ENCODE peak calls at places on chromosomes 1 and 21, in four cellular contexts. A, W, U and V are unnamed samples.

GRCh38 chr1:11488201-11488770 is 9.3 kb downstream of the DISP3 start:
- DNase-seq in A (no peak), W (no peak), U (no peak), V (no peak)

GRCh38 chr1:66436378-66437135 is 97.4 kb upstream of the SGIP1 start:
- DNase-seq in A (no peak), W (no peak), U (no peak), V (no peak)

GRCh38 chr1:180188103-180188506 is 33.4 kb downstream of the QSOX1 start:
- DNase-seq in A (peak; percentile 66), W (no peak), U (peak; percentile 44), V (no peak)

GRCh38 chr1:174931214-174931613 is 68.5 kb upstream of the CACYBP start:
- DNase-seq in A (no peak), W (no peak), U (no peak), V (no peak)

GRCh38 chr21:45465105-45465504 is 60.1 kb downstream of the COL18A1 start:
- DNase-seq in A (no peak), W (no peak), U (no peak), V (no peak)

GRCh38 chr1:27361553-27361952 is 5.2 kb downstream of the MAP3K6 start:
- DNase-seq in A (no peak), W (no peak), U (no peak), V (no peak)

GRCh38 chr1:151881479-151881878 is 27.8 kb downstream of the THEM4 start:
- DNase-seq in A (no peak), W (no peak), U (no peak), V (no peak)

GRCh38 chr1:153553096-153553495 is 4.0 kb upstream of the S100A3 start:
- DNase-seq in A (no peak), W (no peak), U (no peak), V (no peak)

GRCh38 chr21:8992731-8993174 is 1528.6 kb upstream of the TPTE start:
- DNase-seq in A (no peak), W (no peak), U (no peak), V (no peak)

GRCh38 chr1:9691108-9691445 is 39.5 kb downstream of the PIK3CD start:
- DNase-seq in A (no peak), W (no peak), U (no peak), V (no peak)

GRCh38 chr1:154741747-154742495 is 128.2 kb downstream of the KCNN3 start:
- DNase-seq in A (no peak), W (no peak), U (no peak), V (peak; percentile 59)

GRCh38 chr1:5911157-5911556 is 81.1 kb downstream of the NPHP4 start:
- DNase-seq in A (no peak), W (no peak), U (no peak), V (peak; percentile 41)

GRCh38 chr21:27419153-27419552 is 452.3 kb upstream of the ADAMTS5 start:
- DNase-seq in A (no peak), W (no peak), U (no peak), V (no peak)

GRCh38 chr1:82704393-82704792 is 903.7 kb downstream of the ADGRL2 start:
- DNase-seq in A (no peak), W (no peak), U (no peak), V (no peak)

GRCh38 chr1:107529511-107530149 is 388.8 kb downstream of the NTNG1 start:
- DNase-seq in A (peak; percentile 66), W (no peak), U (no peak), V (no peak)

GRCh38 chr1:54883349-54884102 is 3.5 kb downstream of the DHCR24 start:
- DNase-seq in A (no peak), W (no peak), U (no peak), V (no peak)